ENCODE peak calls at places on chromosomes 7 and 10, in nine cellular contexts. G is adrenal gland, F is A549, E is IMR-90, V is heart left ventricle, T is ovary, K is breast epithelium, S is prostate gland, H is spleen. R is an unnamed sample. For H3K4me1, the result is how much of the 10 kb centered on the place peaks cover.

GRCh38 chr10:68957284-68957615 is 1.3 kb downstream of the DDX21 start:
- DNase-seq in T (no peak), V (no peak), F (peak), H (no peak), E (no peak), S (no peak), K (no peak), G (no peak), R (no peak)

GRCh38 chr10:1240341-1240775 is 184.2 kb downstream of the WDR37 start:
- DNase-seq in T (no peak), H (peak), G (peak), K (no peak), F (no peak), E (no peak), V (no peak), S (no peak), R (no peak)

GRCh38 chr10:102837230-102837721 is at the start of gene CYP17A1:
- DNase-seq in K (no peak), H (no peak), E (no peak), V (peak), G (peak), F (no peak), S (no peak), T (peak), R (peak)

GRCh38 chr7:106088014-106088413 is 24.1 kb downstream of the SYPL1 start:
- DNase-seq in F (no peak), E (no peak), S (no peak), H (no peak), V (no peak), T (no peak), K (no peak), G (no peak), R (no peak)

GRCh38 chr7:102833343-102833742 is 79.5 kb upstream of the LRRC17 start:
- DNase-seq in T (no peak), E (no peak), K (no peak), H (no peak), G (no peak), S (no peak), V (no peak), F (no peak), R (no peak)

GRCh38 chr7:138431517-138431916 is 28.5 kb upstream of the TRIM24 start:
- DNase-seq in K (no peak), T (no peak), H (no peak), G (no peak), V (no peak), E (no peak), F (no peak), S (no peak), R (no peak)

GRCh38 chr7:15855726-15856125 is 169.2 kb upstream of the MEOX2 start:
- DNase-seq in G (no peak), V (no peak), T (no peak), F (no peak), E (no peak), K (no peak), H (no peak), S (no peak), R (no peak)

GRCh38 chr7:22625251-22625650 is 101.7 kb upstream of the IL6 start:
- DNase-seq in F (no peak), V (no peak), T (no peak), H (no peak), G (no peak), E (no peak), S (no peak), K (no peak), R (no peak)

GRCh38 chr10:42790835-42791234 is 8.2 kb downstream of the BMS1 start:
- DNase-seq in H (no peak), G (no peak), T (no peak), S (no peak), F (no peak), E (peak), K (no peak), V (no peak), R (no peak)

GRCh38 chr10:86693721-86694369 is 25.5 kb downstream of the LDB3 start:
- DNase-seq in V (no peak), K (no peak), T (peak), G (peak), H (no peak), E (peak), F (peak), S (peak), R (peak)

GRCh38 chr7:34036972-34037792 is 131.8 kb downstream of the BMPER start:
- DNase-seq in K (no peak), S (no peak), E (no peak), G (no peak), V (no peak), H (no peak), F (no peak), T (no peak), R (no peak)

GRCh38 chr10:94294168-94294567 is 68.6 kb downstream of the NOC3L start:
- DNase-seq in F (no peak), T (no peak), G (no peak), K (no peak), H (no peak), V (no peak), E (no peak), S (no peak), R (no peak)

GRCh38 chr7:24721378-24722030 is 35.8 kb downstream of the GSDME start:
- DNase-seq in F (no peak), K (no peak), H (peak), S (no peak), E (no peak), V (no peak), T (no peak), G (no peak), R (no peak)

GRCh38 chr10:93465806-93466675 is 16.1 kb downstream of the MYOF start:
- DNase-seq in S (peak), G (peak), F (peak), K (peak), V (peak), T (peak), H (no peak), E (peak), R (peak)

GRCh38 chr7:20816389-20816959 is 29.8 kb upstream of the SP8 start:
- DNase-seq in K (no peak), E (no peak), S (no peak), H (no peak), V (no peak), T (no peak), F (no peak), G (no peak), R (no peak)

GRCh38 chr7:107661081-107661864 is 645 bp downstream of the SLC26A4 start:
- DNase-seq in F (no peak), E (peak), S (peak), K (peak), G (peak), H (peak), V (peak), T (peak), R (peak)

GRCh38 chr7:133517766-133518165 is 264.9 kb downstream of the EXOC4 start:
- DNase-seq in H (no peak), G (no peak), E (no peak), T (no peak), K (no peak), V (no peak), S (no peak), F (no peak), R (no peak)

GRCh38 chr10:45239642-45240041 is 75.8 kb downstream of the OR13A1 start:
- DNase-seq in K (no peak), S (no peak), T (no peak), E (peak), H (no peak), G (no peak), F (no peak), V (no peak), R (no peak)

GRCh38 chr7:100895956-100896742 is 461 bp upstream of the ACHE start:
- DNase-seq in F (no peak), V (peak), T (no peak), H (peak), G (no peak), K (no peak), S (no peak), E (no peak), R (peak)

GRCh38 chr10:119701861-119702260 is 24.0 kb upstream of the INPP5F start:
- DNase-seq in G (no peak), T (no peak), F (no peak), K (no peak), S (no peak), V (no peak), H (no peak), E (peak), R (no peak)

GRCh38 chr10:128036011-128036615 is 90.1 kb downstream of the MKI67 start:
- DNase-seq in G (no peak), F (no peak), E (no peak), V (no peak), K (no peak), T (no peak), H (peak), S (no peak), R (no peak)

GRCh38 chr7:88757371-88757770 is 2.1 kb upstream of the ZNF804B start:
- DNase-seq in E (no peak), T (no peak), H (no peak), K (no peak), V (no peak), G (no peak), S (no peak), F (no peak), R (no peak)

GRCh38 chr7:41255113-41255512 is 447.8 kb downstream of the INHBA start:
- DNase-seq in E (no peak), T (no peak), S (no peak), H (no peak), K (no peak), V (no peak), G (no peak), F (no peak), R (no peak)

GRCh38 chr10:25753776-25754175 is 180.3 kb upstream of the MYO3A start:
- DNase-seq in V (no peak), T (no peak), E (no peak), F (no peak), S (no peak), G (no peak), H (no peak), K (no peak), R (no peak)

GRCh38 chr10:4028838-4029583 is 244.0 kb upstream of the KLF6 start:
- DNase-seq in F (no peak), T (no peak), H (no peak), S (no peak), K (no peak), V (no peak), G (no peak), E (no peak), R (no peak)

GRCh38 chr7:67625257-67625713 is 628.7 kb downstream of the TYW1 start:
- DNase-seq in S (peak), T (peak), V (peak), H (peak), G (peak), K (peak), E (peak), F (peak), R (peak)

GRCh38 chr7:14988941-14989340 is 86.4 kb upstream of the DGKB start:
- DNase-seq in T (no peak), H (no peak), F (no peak), S (no peak), E (no peak), V (no peak), G (no peak), K (no peak), R (no peak)

GRCh38 chr7:139061416-139061815 is 25.6 kb upstream of the ZC3HAV1L start:
- DNase-seq in V (no peak), H (no peak), K (no peak), S (no peak), E (peak), G (no peak), T (no peak), F (no peak), R (no peak)

GRCh38 chr10:124597677-124598165 is 136.1 kb downstream of the LHPP start:
- DNase-seq in E (no peak), K (no peak), V (no peak), G (peak), S (no peak), F (no peak), T (peak), H (peak), R (no peak)

GRCh38 chr10:122199070-122199469 is 72.0 kb upstream of the BTBD16 start:
- DNase-seq in V (peak), F (no peak), G (no peak), E (no peak), K (no peak), H (no peak), S (no peak), T (no peak), R (no peak)

GRCh38 chr10:53479365-53479764 is 706.8 kb upstream of the MBL2 start:
- DNase-seq in V (no peak), S (no peak), H (no peak), K (no peak), G (no peak), E (no peak), F (no peak), T (no peak), R (no peak)

GRCh38 chr7:37052673-37053072 is 328.4 kb upstream of the AOAH start:
- DNase-seq in T (no peak), V (peak), S (no peak), K (no peak), H (no peak), E (peak), G (no peak), F (no peak), R (no peak)

GRCh38 chr10:90859321-90859751 is 1.5 kb upstream of the HTR7 start:
- DNase-seq in K (no peak), H (no peak), G (no peak), F (no peak), E (peak), T (no peak), S (no peak), V (no peak), R (no peak)

GRCh38 chr7:95905165-95905564 is 132.8 kb downstream of the DYNC1I1 start:
- DNase-seq in G (no peak), H (no peak), T (no peak), S (no peak), K (no peak), E (no peak), F (no peak), V (no peak), R (no peak)

GRCh38 chr7:152464312-152465117 is 28.7 kb upstream of the KMT2C start:
- DNase-seq in H (peak), T (peak), V (peak), K (peak), G (peak), F (peak), E (peak), S (peak), R (peak)

GRCh38 chr7:80146561-80146960 is 11.9 kb downstream of the GNAI1 start:
- DNase-seq in T (no peak), K (no peak), V (no peak), H (no peak), F (no peak), G (no peak), S (no peak), E (no peak), R (no peak)

GRCh38 chr10:117544729-117545140 is 2.2 kb downstream of the EMX2 start:
- DNase-seq in F (no peak), T (peak), E (no peak), S (no peak), V (no peak), H (no peak), G (no peak), K (no peak), R (no peak)

GRCh38 chr10:7482992-7483391 is 72.2 kb upstream of the SFMBT2 start:
- DNase-seq in G (no peak), E (no peak), S (no peak), T (no peak), V (no peak), F (no peak), H (no peak), K (no peak), R (no peak)
- H3K4me1 ChIP-seq in G (under half), E (under half), S (under half), T (under half), V (under half), F (under half), H (half or more), K (under half), R (under half)

GRCh38 chr7:55533050-55533728 is 39.1 kb downstream of the VOPP1 start:
- DNase-seq in K (no peak), F (no peak), H (peak), G (peak), V (no peak), T (no peak), S (no peak), E (peak), R (no peak)

GRCh38 chr7:55534916-55535636 is 37.2 kb downstream of the VOPP1 start:
- DNase-seq in V (no peak), S (no peak), F (no peak), G (no peak), H (peak), K (no peak), T (no peak), E (no peak), R (no peak)

GRCh38 chr7:55533729-55534080 is 38.6 kb downstream of the VOPP1 start:
- DNase-seq in S (no peak), F (no peak), T (no peak), V (no peak), K (no peak), H (no peak), E (no peak), G (no peak), R (no peak)

GRCh38 chr7:55535637-55536016 is 36.7 kb downstream of the VOPP1 start:
- DNase-seq in F (no peak), S (no peak), T (no peak), E (no peak), H (no peak), V (no peak), K (no peak), G (no peak), R (no peak)

GRCh38 chr7:55534262-55534915 is 37.9 kb downstream of the VOPP1 start:
- DNase-seq in S (no peak), H (peak), G (peak), F (no peak), E (peak), K (no peak), V (peak), T (no peak), R (no peak)
- TF ChIP-seq POLR2A in S (no peak), H (no peak), G (no peak), F (no peak), E (no peak), K (no peak), V (no peak), T (no peak), R (no peak)

DNA sequence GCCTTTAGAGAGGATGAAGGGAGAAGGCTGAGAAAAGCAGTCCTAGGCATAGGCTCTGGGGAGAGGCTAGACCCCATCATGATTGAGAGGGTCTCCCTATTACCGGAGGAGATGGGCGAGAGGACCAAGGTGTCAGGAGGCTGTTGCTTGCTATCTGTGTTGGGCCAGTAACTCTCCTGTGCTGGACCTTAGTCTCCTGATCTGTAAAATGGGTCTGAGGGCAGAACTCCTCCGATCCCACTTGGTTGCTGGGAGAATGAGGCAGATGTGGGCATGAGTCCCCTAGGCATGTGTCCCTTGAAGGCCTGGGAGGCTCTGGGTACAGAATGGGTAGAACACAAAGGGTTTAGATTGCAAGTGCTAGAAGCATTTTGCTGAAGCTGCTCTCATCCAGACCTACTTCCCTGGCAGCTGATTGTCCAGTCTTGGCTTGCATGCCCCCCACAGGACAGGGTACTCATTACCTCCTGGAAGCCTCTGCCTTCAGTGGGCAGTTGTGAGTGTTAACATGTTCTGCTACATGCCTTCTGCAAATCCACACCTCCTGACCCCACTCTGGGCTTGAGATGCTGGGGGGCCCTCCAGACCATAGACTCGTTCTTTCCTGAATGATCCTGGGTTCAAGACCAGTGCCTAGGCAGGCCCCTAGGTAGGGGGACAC is 4.4 kb downstream of the ZMIZ1 start:
- DNase-seq in S (no peak), V (no peak), T (no peak), E (no peak), G (no peak), H (no peak), K (no peak), F (no peak), R (no peak)
- H3K4me1 ChIP-seq in S (under half), V (half or more), T (under half), E (half or more), G (half or more), H (half or more), K (under half), F (half or more), R (under half)

GRCh38 chr10:13351340-13351915 is 3.3 kb upstream of the SEPHS1 start:
- DNase-seq in V (no peak), G (no peak), T (no peak), F (no peak), S (no peak), E (no peak), H (no peak), K (no peak), R (no peak)
- TF ChIP-seq POLR2A in V (no peak), G (no peak), T (no peak), F (no peak), S (no peak), E (no peak), H (no peak), K (no peak), R (no peak)

DNA sequence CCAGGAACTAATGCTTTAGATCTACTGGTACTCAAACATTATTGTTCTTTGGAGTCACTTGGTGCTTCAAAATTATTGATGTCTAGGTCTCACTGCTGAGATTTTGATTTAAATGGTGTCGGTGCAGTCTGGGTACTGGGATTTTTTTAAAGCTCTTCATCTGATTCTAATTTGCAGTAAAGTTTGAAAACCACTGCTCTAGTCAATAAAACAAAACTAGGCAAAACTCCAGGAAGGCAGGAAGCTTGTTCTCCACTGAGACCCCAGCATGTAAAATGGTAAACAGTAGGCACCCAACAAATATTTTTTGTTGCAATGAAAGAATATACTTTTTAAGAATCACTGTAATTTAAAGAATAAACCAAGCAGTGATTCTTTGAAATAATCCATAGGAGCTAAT is 49.7 kb downstream of the ADD3 start:
- DNase-seq in V (no peak), T (no peak), G (no peak), F (no peak), H (no peak), E (no peak), S (no peak), K (no peak), R (no peak)
- H3K4me1 ChIP-seq in V (half or more), T (under half), G (under half), F (under half), H (under half), E (under half), S (under half), K (under half), R (under half)

GRCh38 chr10:89644967-89645741 is at the start of gene PANK1:
- DNase-seq in H (peak), S (peak), V (peak), T (peak), G (peak), E (peak), K (peak), F (peak), R (peak)
- TF ChIP-seq POLR2A in H (no peak), S (no peak), V (no peak), T (no peak), G (peak), E (no peak), K (no peak), F (peak), R (no peak)

GRCh38 chr10:73865107-73865458 is 9.3 kb downstream of the CAMK2G start:
- DNase-seq in F (no peak), E (no peak), K (no peak), T (no peak), V (no peak), S (no peak), G (no peak), H (no peak), R (no peak)
- H3K4me1 ChIP-seq in F (under half), E (under half), K (under half), T (under half), V (under half), S (under half), G (under half), H (half or more), R (under half)

GRCh38 chr7:2376351-2377154 is 21.9 kb downstream of the EIF3B start:
- DNase-seq in S (no peak), H (no peak), G (peak), E (no peak), K (no peak), F (no peak), T (no peak), V (no peak), R (no peak)
- TF ChIP-seq POLR2A in S (no peak), H (no peak), G (no peak), E (no peak), K (no peak), F (no peak), T (no peak), V (no peak), R (no peak)